ENCODE peak calls at places on chromosomes 7 and 10, in five cellular contexts. C is CD14-positive monocyte, K is OCI-LY7, F is T-helper 2 cell, S is H9. O is an unnamed sample.

GRCh38 chr7:17044396-17044795 is 162.6 kb upstream of the AGR3 start:
- DNase-seq in C (no peak), K (no peak), F (no peak), S (no peak), O (no peak)

GRCh38 chr7:74527842-74528241 is 74.1 kb downstream of the GTF2IRD1 start:
- DNase-seq in C (no peak), K (no peak), F (no peak), S (no peak), O (no peak)

GRCh38 chr10:137031-137430 is 1.8 kb downstream of the ZMYND11 start:
- DNase-seq in C (no peak), K (peak; percentile 47), F (peak; percentile 16), S (peak; percentile 62), O (no peak)

GRCh38 chr10:5764422-5765297 is 48.6 kb downstream of the GDI2 start:
- DNase-seq in C (no peak), K (no peak), F (no peak), S (no peak), O (no peak)

GRCh38 chr10:125023862-125024495 is 82.1 kb downstream of the ZRANB1 start:
- DNase-seq in C (no peak), K (no peak), F (no peak), S (no peak), O (no peak)

GRCh38 chr10:42646214-42646613 is 7.8 kb upstream of the ZNF33B start:
- DNase-seq in C (no peak), K (no peak), F (no peak), S (no peak), O (no peak)

GRCh38 chr10:71780161-71780560 is 6.8 kb upstream of the VSIR start:
- DNase-seq in C (no peak), K (no peak), F (no peak), S (no peak), O (no peak)

GRCh38 chr10:13615650-13616049 is 28.9 kb downstream of the PRPF18 start:
- DNase-seq in C (no peak), K (no peak), F (no peak), S (peak; percentile 38), O (no peak)

GRCh38 chr7:53657586-53657985 is 622.2 kb downstream of the POM121L12 start:
- DNase-seq in C (no peak), K (no peak), F (no peak), S (no peak), O (no peak)

GRCh38 chr10:116766241-116767198 is 24.2 kb upstream of the HSPA12A start:
- DNase-seq in C (no peak), K (no peak), F (no peak), S (no peak), O (no peak)

GRCh38 chr10:101233863-101234262 is 4.6 kb upstream of the LBX1 start:
- DNase-seq in C (no peak), K (no peak), F (no peak), S (no peak), O (no peak)

GRCh38 chr7:113705439-113705838 is 213.4 kb downstream of the PPP1R3A start:
- DNase-seq in C (no peak), K (no peak), F (no peak), S (no peak), O (no peak)

GRCh38 chr10:104297697-104298660 is 29.0 kb downstream of the GSTO2 start:
- DNase-seq in C (no peak), K (peak; percentile 41), F (no peak), S (peak; percentile 85), O (peak; percentile 37)

GRCh38 chr7:155322530-155322929 is 24.9 kb downstream of the INSIG1 start:
- DNase-seq in C (no peak), K (no peak), F (no peak), S (no peak), O (no peak)

GRCh38 chr7:5595545-5596045 is 172.0 kb upstream of the TNRC18 start:
- DNase-seq in C (no peak), K (no peak), F (no peak), S (no peak), O (no peak)

GRCh38 chr7:36723951-36724664 is at the start of gene AOAH:
- DNase-seq in C (peak; percentile 86), K (no peak), F (peak; percentile 29), S (no peak), O (no peak)

GRCh38 chr7:105141068-105141467 is 127.1 kb downstream of the KMT2E start:
- DNase-seq in C (no peak), K (peak; percentile 23), F (no peak), S (peak; percentile 66), O (peak; percentile 22)

GRCh38 chr7:104943502-104944343 is 70.3 kb upstream of the KMT2E start:
- DNase-seq in C (peak; percentile 54), K (peak; percentile 88), F (peak; percentile 43), S (no peak), O (no peak)

GRCh38 chr7:139455789-139456188 is 27.7 kb downstream of the KLRG2 start:
- DNase-seq in C (no peak), K (no peak), F (no peak), S (no peak), O (no peak)

GRCh38 chr7:66523409-66523808 is 105.3 kb upstream of the KCTD7 start:
- DNase-seq in C (no peak), K (no peak), F (no peak), S (no peak), O (no peak)

GRCh38 chr10:31368724-31369123 is 49.7 kb downstream of the ZEB1 start:
- DNase-seq in C (no peak), K (no peak), F (no peak), S (no peak), O (no peak)

GRCh38 chr7:121605297-121605640 is 209.2 kb upstream of the FAM3C start:
- DNase-seq in C (no peak), K (no peak), F (no peak), S (no peak), O (no peak)

GRCh38 chr10:69061305-69062161 is 26.4 kb upstream of the SRGN start:
- DNase-seq in C (peak; percentile 80), K (no peak), F (no peak), S (no peak), O (no peak)

GRCh38 chr10:97582169-97582568 is 2.0 kb upstream of the HOGA1 start:
- DNase-seq in C (no peak), K (no peak), F (no peak), S (no peak), O (no peak)

GRCh38 chr7:41504581-41504980 is 198.3 kb downstream of the INHBA start:
- DNase-seq in C (no peak), K (no peak), F (no peak), S (no peak), O (no peak)